ENCODE peak calls at places on chromosome 10, in eight cellular contexts. One of them, this sample, is unnamed.

GRCh38 chr10:33860994-33861393 is 526.5 kb upstream of the NRP1 start:
- ATAC-seq in naive thymus-derived CD4-positive, alpha-beta T cell: no peak
- ATAC-seq in effector memory CD8-positive, alpha-beta T cell: no peak
- ATAC-seq in stimulated activated naive CD8-positive, alpha-beta T cell treated with anti-CD3 and anti-CD28 coated beads, Interleukin-15, Interleukin-2, amounts not matched to agents 100 U/mL and 50 U/mL, for 24 hours: no peak
- ATAC-seq in activated CD4-positive, alpha-beta T cell treated with anti-CD3 and anti-CD28 coated beads for 36 hours: no peak
- ATAC-seq in aorta: no peak
- ATAC-seq in foreskin keratinocyte: no peak
- ATAC-seq in HCT116: no peak
- ATAC-seq in this sample: no peak

GRCh38 chr10:129277080-129277479 is 190.0 kb upstream of the MGMT start:
- ATAC-seq in foreskin keratinocyte: no peak
- ATAC-seq in effector memory CD8-positive, alpha-beta T cell: no peak
- ATAC-seq in stimulated activated naive CD8-positive, alpha-beta T cell treated with anti-CD3 and anti-CD28 coated beads, Interleukin-15, Interleukin-2, amounts not matched to agents 100 U/mL and 50 U/mL, for 24 hours: no peak
- ATAC-seq in naive thymus-derived CD4-positive, alpha-beta T cell: no peak
- ATAC-seq in aorta: no peak
- ATAC-seq in HCT116: no peak
- ATAC-seq in activated CD4-positive, alpha-beta T cell treated with anti-CD3 and anti-CD28 coated beads for 36 hours: no peak
- ATAC-seq in this sample: no peak

GRCh38 chr10:103355906-103356599 is 5.1 kb upstream of the PCGF6 start:
- ATAC-seq in stimulated activated naive CD8-positive, alpha-beta T cell treated with anti-CD3 and anti-CD28 coated beads, Interleukin-15, Interleukin-2, amounts not matched to agents 100 U/mL and 50 U/mL, for 24 hours: no peak
- ATAC-seq in aorta: no peak
- ATAC-seq in naive thymus-derived CD4-positive, alpha-beta T cell: no peak
- ATAC-seq in HCT116: no peak
- ATAC-seq in effector memory CD8-positive, alpha-beta T cell: no peak
- ATAC-seq in activated CD4-positive, alpha-beta T cell treated with anti-CD3 and anti-CD28 coated beads for 36 hours: no peak
- ATAC-seq in foreskin keratinocyte: peak; percentile 11
- ATAC-seq in this sample: no peak

GRCh38 chr10:62652564-62652963 is 152.0 kb upstream of the ADO start:
- ATAC-seq in stimulated activated naive CD8-positive, alpha-beta T cell treated with anti-CD3 and anti-CD28 coated beads, Interleukin-15, Interleukin-2, amounts not matched to agents 100 U/mL and 50 U/mL, for 24 hours: peak; percentile 81
- ATAC-seq in foreskin keratinocyte: no peak
- ATAC-seq in HCT116: no peak
- ATAC-seq in aorta: no peak
- ATAC-seq in activated CD4-positive, alpha-beta T cell treated with anti-CD3 and anti-CD28 coated beads for 36 hours: peak; percentile 52
- ATAC-seq in naive thymus-derived CD4-positive, alpha-beta T cell: no peak
- ATAC-seq in effector memory CD8-positive, alpha-beta T cell: no peak
- ATAC-seq in this sample: no peak

GRCh38 chr10:13117842-13118783 is 18.1 kb downstream of the OPTN start:
- ATAC-seq in activated CD4-positive, alpha-beta T cell treated with anti-CD3 and anti-CD28 coated beads for 36 hours: peak; percentile 48
- ATAC-seq in HCT116: no peak
- ATAC-seq in stimulated activated naive CD8-positive, alpha-beta T cell treated with anti-CD3 and anti-CD28 coated beads, Interleukin-15, Interleukin-2, amounts not matched to agents 100 U/mL and 50 U/mL, for 24 hours: peak; percentile 61
- ATAC-seq in aorta: no peak
- ATAC-seq in effector memory CD8-positive, alpha-beta T cell: no peak
- ATAC-seq in foreskin keratinocyte: no peak
- ATAC-seq in naive thymus-derived CD4-positive, alpha-beta T cell: peak; percentile 40
- ATAC-seq in this sample: no peak

GRCh38 chr10:116947838-116948529 is 57.0 kb downstream of the SHTN1 start:
- ATAC-seq in effector memory CD8-positive, alpha-beta T cell: no peak
- ATAC-seq in aorta: no peak
- ATAC-seq in foreskin keratinocyte: peak; percentile 36
- ATAC-seq in HCT116: peak; percentile 64
- ATAC-seq in activated CD4-positive, alpha-beta T cell treated with anti-CD3 and anti-CD28 coated beads for 36 hours: no peak
- ATAC-seq in naive thymus-derived CD4-positive, alpha-beta T cell: peak; percentile 62
- ATAC-seq in stimulated activated naive CD8-positive, alpha-beta T cell treated with anti-CD3 and anti-CD28 coated beads, Interleukin-15, Interleukin-2, amounts not matched to agents 100 U/mL and 50 U/mL, for 24 hours: no peak
- ATAC-seq in this sample: peak; percentile 48

GRCh38 chr10:116241025-116241424 is 32.0 kb downstream of the GFRA1 start:
- ATAC-seq in aorta: peak; percentile 63
- ATAC-seq in effector memory CD8-positive, alpha-beta T cell: no peak
- ATAC-seq in foreskin keratinocyte: no peak
- ATAC-seq in stimulated activated naive CD8-positive, alpha-beta T cell treated with anti-CD3 and anti-CD28 coated beads, Interleukin-15, Interleukin-2, amounts not matched to agents 100 U/mL and 50 U/mL, for 24 hours: no peak
- ATAC-seq in naive thymus-derived CD4-positive, alpha-beta T cell: no peak
- ATAC-seq in HCT116: no peak
- ATAC-seq in activated CD4-positive, alpha-beta T cell treated with anti-CD3 and anti-CD28 coated beads for 36 hours: no peak
- ATAC-seq in this sample: no peak

GRCh38 chr10:47225186-47225927 is 74.6 kb upstream of the GDF10 start:
- ATAC-seq in foreskin keratinocyte: no peak
- ATAC-seq in activated CD4-positive, alpha-beta T cell treated with anti-CD3 and anti-CD28 coated beads for 36 hours: no peak
- ATAC-seq in effector memory CD8-positive, alpha-beta T cell: no peak
- ATAC-seq in HCT116: no peak
- ATAC-seq in naive thymus-derived CD4-positive, alpha-beta T cell: no peak
- ATAC-seq in aorta: no peak
- ATAC-seq in stimulated activated naive CD8-positive, alpha-beta T cell treated with anti-CD3 and anti-CD28 coated beads, Interleukin-15, Interleukin-2, amounts not matched to agents 100 U/mL and 50 U/mL, for 24 hours: no peak
- ATAC-seq in this sample: no peak

GRCh38 chr10:133590970-133591359 is 25.6 kb upstream of the SYCE1 start:
- ATAC-seq in HCT116: no peak
- ATAC-seq in activated CD4-positive, alpha-beta T cell treated with anti-CD3 and anti-CD28 coated beads for 36 hours: no peak
- ATAC-seq in effector memory CD8-positive, alpha-beta T cell: no peak
- ATAC-seq in naive thymus-derived CD4-positive, alpha-beta T cell: no peak
- ATAC-seq in stimulated activated naive CD8-positive, alpha-beta T cell treated with anti-CD3 and anti-CD28 coated beads, Interleukin-15, Interleukin-2, amounts not matched to agents 100 U/mL and 50 U/mL, for 24 hours: no peak
- ATAC-seq in foreskin keratinocyte: no peak
- ATAC-seq in aorta: no peak
- ATAC-seq in this sample: no peak

GRCh38 chr10:127044191-127044590 is 139.0 kb downstream of the DOCK1 start:
- ATAC-seq in stimulated activated naive CD8-positive, alpha-beta T cell treated with anti-CD3 and anti-CD28 coated beads, Interleukin-15, Interleukin-2, amounts not matched to agents 100 U/mL and 50 U/mL, for 24 hours: no peak
- ATAC-seq in activated CD4-positive, alpha-beta T cell treated with anti-CD3 and anti-CD28 coated beads for 36 hours: no peak
- ATAC-seq in HCT116: no peak
- ATAC-seq in aorta: no peak
- ATAC-seq in naive thymus-derived CD4-positive, alpha-beta T cell: no peak
- ATAC-seq in effector memory CD8-positive, alpha-beta T cell: no peak
- ATAC-seq in foreskin keratinocyte: peak; percentile 82
- ATAC-seq in this sample: no peak

GRCh38 chr10:123571978-123572377 is 94.2 kb upstream of the GPR26 start:
- ATAC-seq in aorta: no peak
- ATAC-seq in foreskin keratinocyte: no peak
- ATAC-seq in naive thymus-derived CD4-positive, alpha-beta T cell: no peak
- ATAC-seq in stimulated activated naive CD8-positive, alpha-beta T cell treated with anti-CD3 and anti-CD28 coated beads, Interleukin-15, Interleukin-2, amounts not matched to agents 100 U/mL and 50 U/mL, for 24 hours: no peak
- ATAC-seq in activated CD4-positive, alpha-beta T cell treated with anti-CD3 and anti-CD28 coated beads for 36 hours: no peak
- ATAC-seq in HCT116: no peak
- ATAC-seq in effector memory CD8-positive, alpha-beta T cell: no peak
- ATAC-seq in this sample: no peak

GRCh38 chr10:33355267-33355666 is 20.8 kb upstream of the NRP1 start:
- ATAC-seq in HCT116: no peak
- ATAC-seq in stimulated activated naive CD8-positive, alpha-beta T cell treated with anti-CD3 and anti-CD28 coated beads, Interleukin-15, Interleukin-2, amounts not matched to agents 100 U/mL and 50 U/mL, for 24 hours: peak; percentile 55
- ATAC-seq in foreskin keratinocyte: no peak
- ATAC-seq in activated CD4-positive, alpha-beta T cell treated with anti-CD3 and anti-CD28 coated beads for 36 hours: peak; percentile 64
- ATAC-seq in effector memory CD8-positive, alpha-beta T cell: no peak
- ATAC-seq in aorta: no peak
- ATAC-seq in naive thymus-derived CD4-positive, alpha-beta T cell: peak; percentile 74
- ATAC-seq in this sample: no peak

GRCh38 chr10:103632247-103632642 is 138.7 kb downstream of the NEURL1 start:
- ATAC-seq in HCT116: no peak
- ATAC-seq in aorta: no peak
- ATAC-seq in stimulated activated naive CD8-positive, alpha-beta T cell treated with anti-CD3 and anti-CD28 coated beads, Interleukin-15, Interleukin-2, amounts not matched to agents 100 U/mL and 50 U/mL, for 24 hours: peak; percentile 15
- ATAC-seq in foreskin keratinocyte: no peak
- ATAC-seq in effector memory CD8-positive, alpha-beta T cell: no peak
- ATAC-seq in activated CD4-positive, alpha-beta T cell treated with anti-CD3 and anti-CD28 coated beads for 36 hours: no peak
- ATAC-seq in naive thymus-derived CD4-positive, alpha-beta T cell: no peak
- ATAC-seq in this sample: no peak

GRCh38 chr10:117461766-117462423 is 80.7 kb upstream of the EMX2 start:
- ATAC-seq in stimulated activated naive CD8-positive, alpha-beta T cell treated with anti-CD3 and anti-CD28 coated beads, Interleukin-15, Interleukin-2, amounts not matched to agents 100 U/mL and 50 U/mL, for 24 hours: no peak
- ATAC-seq in aorta: peak; percentile 92
- ATAC-seq in naive thymus-derived CD4-positive, alpha-beta T cell: no peak
- ATAC-seq in effector memory CD8-positive, alpha-beta T cell: no peak
- ATAC-seq in foreskin keratinocyte: peak; percentile 98
- ATAC-seq in HCT116: peak; percentile 86
- ATAC-seq in activated CD4-positive, alpha-beta T cell treated with anti-CD3 and anti-CD28 coated beads for 36 hours: no peak
- ATAC-seq in this sample: no peak

GRCh38 chr10:112832361-112832878 is 117.6 kb upstream of the TCF7L2 start:
- ATAC-seq in naive thymus-derived CD4-positive, alpha-beta T cell: no peak
- ATAC-seq in HCT116: peak; percentile 94
- ATAC-seq in stimulated activated naive CD8-positive, alpha-beta T cell treated with anti-CD3 and anti-CD28 coated beads, Interleukin-15, Interleukin-2, amounts not matched to agents 100 U/mL and 50 U/mL, for 24 hours: no peak
- ATAC-seq in aorta: no peak
- ATAC-seq in foreskin keratinocyte: peak; percentile 78
- ATAC-seq in activated CD4-positive, alpha-beta T cell treated with anti-CD3 and anti-CD28 coated beads for 36 hours: no peak
- ATAC-seq in effector memory CD8-positive, alpha-beta T cell: no peak
- ATAC-seq in this sample: peak; percentile 87

GRCh38 chr10:48692748-48693147 is 8.1 kb downstream of the WDFY4 start:
- ATAC-seq in stimulated activated naive CD8-positive, alpha-beta T cell treated with anti-CD3 and anti-CD28 coated beads, Interleukin-15, Interleukin-2, amounts not matched to agents 100 U/mL and 50 U/mL, for 24 hours: no peak
- ATAC-seq in naive thymus-derived CD4-positive, alpha-beta T cell: no peak
- ATAC-seq in effector memory CD8-positive, alpha-beta T cell: no peak
- ATAC-seq in activated CD4-positive, alpha-beta T cell treated with anti-CD3 and anti-CD28 coated beads for 36 hours: no peak
- ATAC-seq in HCT116: no peak
- ATAC-seq in foreskin keratinocyte: no peak
- ATAC-seq in aorta: no peak
- ATAC-seq in this sample: no peak

GRCh38 chr10:6399879-6400278 is 180.2 kb downstream of the PRKCQ start:
- ATAC-seq in aorta: no peak
- ATAC-seq in effector memory CD8-positive, alpha-beta T cell: no peak
- ATAC-seq in foreskin keratinocyte: no peak
- ATAC-seq in activated CD4-positive, alpha-beta T cell treated with anti-CD3 and anti-CD28 coated beads for 36 hours: no peak
- ATAC-seq in naive thymus-derived CD4-positive, alpha-beta T cell: no peak
- ATAC-seq in stimulated activated naive CD8-positive, alpha-beta T cell treated with anti-CD3 and anti-CD28 coated beads, Interleukin-15, Interleukin-2, amounts not matched to agents 100 U/mL and 50 U/mL, for 24 hours: no peak
- ATAC-seq in HCT116: no peak
- ATAC-seq in this sample: no peak

GRCh38 chr10:71232089-71232998 is 20.0 kb downstream of the UNC5B start:
- ATAC-seq in effector memory CD8-positive, alpha-beta T cell: no peak
- ATAC-seq in stimulated activated naive CD8-positive, alpha-beta T cell treated with anti-CD3 and anti-CD28 coated beads, Interleukin-15, Interleukin-2, amounts not matched to agents 100 U/mL and 50 U/mL, for 24 hours: no peak
- ATAC-seq in aorta: peak; percentile 79
- ATAC-seq in HCT116: no peak
- ATAC-seq in activated CD4-positive, alpha-beta T cell treated with anti-CD3 and anti-CD28 coated beads for 36 hours: no peak
- ATAC-seq in naive thymus-derived CD4-positive, alpha-beta T cell: no peak
- ATAC-seq in foreskin keratinocyte: no peak
- ATAC-seq in this sample: peak; percentile 60

GRCh38 chr10:131725736-131726459 is 174.9 kb upstream of the PPP2R2D start:
- ATAC-seq in stimulated activated naive CD8-positive, alpha-beta T cell treated with anti-CD3 and anti-CD28 coated beads, Interleukin-15, Interleukin-2, amounts not matched to agents 100 U/mL and 50 U/mL, for 24 hours: no peak
- ATAC-seq in activated CD4-positive, alpha-beta T cell treated with anti-CD3 and anti-CD28 coated beads for 36 hours: no peak
- ATAC-seq in effector memory CD8-positive, alpha-beta T cell: no peak
- ATAC-seq in aorta: no peak
- ATAC-seq in HCT116: no peak
- ATAC-seq in foreskin keratinocyte: no peak
- ATAC-seq in naive thymus-derived CD4-positive, alpha-beta T cell: no peak
- ATAC-seq in this sample: no peak

GRCh38 chr10:128186959-128187787 is 61.0 kb upstream of the MKI67 start:
- ATAC-seq in naive thymus-derived CD4-positive, alpha-beta T cell: peak; percentile 85
- ATAC-seq in stimulated activated naive CD8-positive, alpha-beta T cell treated with anti-CD3 and anti-CD28 coated beads, Interleukin-15, Interleukin-2, amounts not matched to agents 100 U/mL and 50 U/mL, for 24 hours: peak; percentile 49
- ATAC-seq in effector memory CD8-positive, alpha-beta T cell: peak; percentile 97
- ATAC-seq in aorta: no peak
- ATAC-seq in foreskin keratinocyte: no peak
- ATAC-seq in activated CD4-positive, alpha-beta T cell treated with anti-CD3 and anti-CD28 coated beads for 36 hours: peak; percentile 78
- ATAC-seq in HCT116: no peak
- ATAC-seq in this sample: peak; percentile 61

GRCh38 chr10:124864421-124865193 is 63.0 kb downstream of the ABRAXAS2 start:
- ATAC-seq in aorta: no peak
- ATAC-seq in effector memory CD8-positive, alpha-beta T cell: no peak
- ATAC-seq in foreskin keratinocyte: peak; percentile 51
- ATAC-seq in activated CD4-positive, alpha-beta T cell treated with anti-CD3 and anti-CD28 coated beads for 36 hours: no peak
- ATAC-seq in stimulated activated naive CD8-positive, alpha-beta T cell treated with anti-CD3 and anti-CD28 coated beads, Interleukin-15, Interleukin-2, amounts not matched to agents 100 U/mL and 50 U/mL, for 24 hours: no peak
- ATAC-seq in HCT116: peak; percentile 94
- ATAC-seq in naive thymus-derived CD4-positive, alpha-beta T cell: no peak
- ATAC-seq in this sample: peak; percentile 49

GRCh38 chr10:131453772-131454634 is 142.5 kb upstream of the TCERG1L start:
- ATAC-seq in activated CD4-positive, alpha-beta T cell treated with anti-CD3 and anti-CD28 coated beads for 36 hours: peak; percentile 72
- ATAC-seq in naive thymus-derived CD4-positive, alpha-beta T cell: peak; percentile 53
- ATAC-seq in HCT116: peak; percentile 76
- ATAC-seq in aorta: peak; percentile 61
- ATAC-seq in foreskin keratinocyte: no peak
- ATAC-seq in stimulated activated naive CD8-positive, alpha-beta T cell treated with anti-CD3 and anti-CD28 coated beads, Interleukin-15, Interleukin-2, amounts not matched to agents 100 U/mL and 50 U/mL, for 24 hours: no peak
- ATAC-seq in effector memory CD8-positive, alpha-beta T cell: no peak
- ATAC-seq in this sample: no peak

GRCh38 chr10:26365681-26366327 is 72.3 kb upstream of the APBB1IP start:
- ATAC-seq in effector memory CD8-positive, alpha-beta T cell: no peak
- ATAC-seq in activated CD4-positive, alpha-beta T cell treated with anti-CD3 and anti-CD28 coated beads for 36 hours: no peak
- ATAC-seq in HCT116: no peak
- ATAC-seq in stimulated activated naive CD8-positive, alpha-beta T cell treated with anti-CD3 and anti-CD28 coated beads, Interleukin-15, Interleukin-2, amounts not matched to agents 100 U/mL and 50 U/mL, for 24 hours: peak; percentile 61
- ATAC-seq in aorta: no peak
- ATAC-seq in naive thymus-derived CD4-positive, alpha-beta T cell: peak; percentile 52
- ATAC-seq in foreskin keratinocyte: peak; percentile 44
- ATAC-seq in this sample: no peak

GRCh38 chr10:29417324-29417723 is 128.5 kb downstream of the LYZL1 start:
- ATAC-seq in effector memory CD8-positive, alpha-beta T cell: no peak
- ATAC-seq in HCT116: no peak
- ATAC-seq in foreskin keratinocyte: no peak
- ATAC-seq in stimulated activated naive CD8-positive, alpha-beta T cell treated with anti-CD3 and anti-CD28 coated beads, Interleukin-15, Interleukin-2, amounts not matched to agents 100 U/mL and 50 U/mL, for 24 hours: no peak
- ATAC-seq in naive thymus-derived CD4-positive, alpha-beta T cell: no peak
- ATAC-seq in activated CD4-positive, alpha-beta T cell treated with anti-CD3 and anti-CD28 coated beads for 36 hours: no peak
- ATAC-seq in aorta: no peak
- ATAC-seq in this sample: no peak

GRCh38 chr10:78804356-78805032 is 264.3 kb upstream of the ZMIZ1 start:
- ATAC-seq in naive thymus-derived CD4-positive, alpha-beta T cell: no peak
- ATAC-seq in aorta: peak; percentile 60
- ATAC-seq in stimulated activated naive CD8-positive, alpha-beta T cell treated with anti-CD3 and anti-CD28 coated beads, Interleukin-15, Interleukin-2, amounts not matched to agents 100 U/mL and 50 U/mL, for 24 hours: no peak
- ATAC-seq in activated CD4-positive, alpha-beta T cell treated with anti-CD3 and anti-CD28 coated beads for 36 hours: no peak
- ATAC-seq in foreskin keratinocyte: no peak
- ATAC-seq in effector memory CD8-positive, alpha-beta T cell: no peak
- ATAC-seq in HCT116: no peak
- ATAC-seq in this sample: peak; percentile 31

GRCh38 chr10:75617485-75618155 is 186.2 kb downstream of the LRMDA start:
- ATAC-seq in effector memory CD8-positive, alpha-beta T cell: no peak
- ATAC-seq in aorta: peak; percentile 60
- ATAC-seq in stimulated activated naive CD8-positive, alpha-beta T cell treated with anti-CD3 and anti-CD28 coated beads, Interleukin-15, Interleukin-2, amounts not matched to agents 100 U/mL and 50 U/mL, for 24 hours: no peak
- ATAC-seq in HCT116: no peak
- ATAC-seq in naive thymus-derived CD4-positive, alpha-beta T cell: peak; percentile 24
- ATAC-seq in activated CD4-positive, alpha-beta T cell treated with anti-CD3 and anti-CD28 coated beads for 36 hours: no peak
- ATAC-seq in foreskin keratinocyte: no peak
- ATAC-seq in this sample: no peak

GRCh38 chr10:43417950-43418768 is 9.2 kb upstream of the HNRNPF start:
- ATAC-seq in foreskin keratinocyte: no peak
- ATAC-seq in aorta: no peak
- ATAC-seq in HCT116: peak; percentile 15
- ATAC-seq in activated CD4-positive, alpha-beta T cell treated with anti-CD3 and anti-CD28 coated beads for 36 hours: peak; percentile 37
- ATAC-seq in stimulated activated naive CD8-positive, alpha-beta T cell treated with anti-CD3 and anti-CD28 coated beads, Interleukin-15, Interleukin-2, amounts not matched to agents 100 U/mL and 50 U/mL, for 24 hours: peak; percentile 64
- ATAC-seq in effector memory CD8-positive, alpha-beta T cell: peak; percentile 29
- ATAC-seq in naive thymus-derived CD4-positive, alpha-beta T cell: peak; percentile 31
- ATAC-seq in this sample: no peak

GRCh38 chr10:15427836-15428414 is 56.8 kb upstream of the FAM171A1 start:
- ATAC-seq in stimulated activated naive CD8-positive, alpha-beta T cell treated with anti-CD3 and anti-CD28 coated beads, Interleukin-15, Interleukin-2, amounts not matched to agents 100 U/mL and 50 U/mL, for 24 hours: no peak
- ATAC-seq in aorta: peak; percentile 65
- ATAC-seq in effector memory CD8-positive, alpha-beta T cell: no peak
- ATAC-seq in foreskin keratinocyte: peak; percentile 68
- ATAC-seq in activated CD4-positive, alpha-beta T cell treated with anti-CD3 and anti-CD28 coated beads for 36 hours: no peak
- ATAC-seq in naive thymus-derived CD4-positive, alpha-beta T cell: no peak
- ATAC-seq in HCT116: peak; percentile 84
- ATAC-seq in this sample: peak; percentile 87

GRCh38 chr10:15374561-15374960 is 3.5 kb upstream of the FAM171A1 start:
- ATAC-seq in effector memory CD8-positive, alpha-beta T cell: no peak
- ATAC-seq in naive thymus-derived CD4-positive, alpha-beta T cell: no peak
- ATAC-seq in aorta: no peak
- ATAC-seq in HCT116: no peak
- ATAC-seq in stimulated activated naive CD8-positive, alpha-beta T cell treated with anti-CD3 and anti-CD28 coated beads, Interleukin-15, Interleukin-2, amounts not matched to agents 100 U/mL and 50 U/mL, for 24 hours: no peak
- ATAC-seq in foreskin keratinocyte: no peak
- ATAC-seq in activated CD4-positive, alpha-beta T cell treated with anti-CD3 and anti-CD28 coated beads for 36 hours: no peak
- ATAC-seq in this sample: no peak

GRCh38 chr10:58072634-58073033 is 195.1 kb downstream of the IPMK start:
- ATAC-seq in stimulated activated naive CD8-positive, alpha-beta T cell treated with anti-CD3 and anti-CD28 coated beads, Interleukin-15, Interleukin-2, amounts not matched to agents 100 U/mL and 50 U/mL, for 24 hours: no peak
- ATAC-seq in HCT116: no peak
- ATAC-seq in naive thymus-derived CD4-positive, alpha-beta T cell: no peak
- ATAC-seq in activated CD4-positive, alpha-beta T cell treated with anti-CD3 and anti-CD28 coated beads for 36 hours: no peak
- ATAC-seq in foreskin keratinocyte: no peak
- ATAC-seq in effector memory CD8-positive, alpha-beta T cell: no peak
- ATAC-seq in aorta: no peak
- ATAC-seq in this sample: no peak